ENCODE peak calls at places on chromosomes 13 and 19, in four cellular contexts. P, Z, C and V are unnamed samples.

GRCh38 chr19:21921691-21922180 is 85.8 kb upstream of the ZNF43 start:
- DNase-seq in P (no peak), Z (no peak), C (no peak), V (no peak)

GRCh38 chr19:20278342-20278741 is 111.3 kb downstream of the ZNF486 start:
- DNase-seq in P (no peak), Z (no peak), C (no peak), V (no peak)

GRCh38 chr19:18878858-18879578 is 16.9 kb downstream of the CERS1 start:
- DNase-seq in P (no peak), Z (no peak), C (no peak), V (no peak)

GRCh38 chr19:5828661-5829566 is 10.6 kb downstream of the FUT6 start:
- DNase-seq in P (no peak), Z (no peak), C (peak), V (peak)

GRCh38 chr19:37470216-37470615 is 1.1 kb downstream of the ZNF570 start:
- DNase-seq in P (no peak), Z (no peak), C (no peak), V (no peak)

GRCh38 chr19:46849610-46850009 is 1.0 kb downstream of the AP2S1 start:
- DNase-seq in P (no peak), Z (no peak), C (no peak), V (no peak)

GRCh38 chr13:63954683-63955082 is 2539.0 kb upstream of the PCDH20 start:
- DNase-seq in P (no peak), Z (no peak), C (no peak), V (no peak)

GRCh38 chr13:75255159-75255558 is 226.8 kb downstream of the TBC1D4 start:
- DNase-seq in P (no peak), Z (no peak), C (no peak), V (no peak)

GRCh38 chr19:52946322-52947310 is 16.1 kb downstream of the ZNF816 start:
- DNase-seq in P (no peak), Z (no peak), C (peak), V (no peak)

GRCh38 chr13:112510002-112510780 is 77.8 kb downstream of the TUBGCP3 start:
- DNase-seq in P (no peak), Z (no peak), C (peak), V (no peak)

GRCh38 chr13:112516218-112516617 is 71.7 kb downstream of the TUBGCP3 start:
- DNase-seq in P (no peak), Z (no peak), C (no peak), V (no peak)

GRCh38 chr13:112509190-112509589 is 78.8 kb downstream of the TUBGCP3 start:
- DNase-seq in P (no peak), Z (no peak), C (no peak), V (no peak)

GRCh38 chr13:112513761-112514160 is 74.2 kb downstream of the TUBGCP3 start:
- DNase-seq in P (no peak), Z (no peak), C (no peak), V (no peak)

DNA sequence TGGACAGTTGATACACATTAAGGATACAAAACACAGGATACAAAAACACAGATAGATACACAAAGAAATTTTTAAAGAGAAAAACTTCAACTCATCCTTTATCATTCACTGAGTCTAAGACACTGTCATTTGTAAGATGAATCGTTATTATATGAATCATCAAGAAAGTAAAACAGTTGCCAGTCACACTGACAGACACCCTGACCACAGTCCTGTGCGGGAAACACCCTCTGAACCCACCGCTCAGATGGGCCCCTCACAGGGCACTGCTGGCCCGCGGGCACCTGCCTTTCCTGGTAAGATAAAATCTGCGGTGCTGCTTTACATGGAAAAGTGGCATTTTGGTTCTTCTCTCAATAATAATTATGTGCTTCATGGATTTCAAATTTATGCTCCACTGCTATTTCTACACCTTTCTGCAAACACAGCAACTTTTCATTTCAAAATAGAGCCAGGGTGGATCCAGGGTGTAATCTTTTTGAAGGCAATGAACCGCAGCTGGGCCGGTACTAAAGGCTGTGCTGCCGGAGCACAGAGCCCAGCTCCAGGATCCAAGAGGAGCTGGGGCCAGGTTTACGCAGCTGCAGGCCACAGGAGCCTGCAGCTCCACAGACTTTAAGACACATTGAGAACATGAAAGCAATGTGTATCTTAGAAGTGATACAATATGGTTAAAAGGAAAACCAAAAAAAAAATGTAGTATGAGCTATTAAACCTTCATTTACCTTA is 76.8 kb downstream of the TUBGCP3 start:
- DNase-seq in P (no peak), Z (no peak), C (no peak), V (no peak)
- TF ChIP-seq POLR2AphosphoS5 in P (no peak), Z (no peak), C (no peak), V (no peak)

GRCh38 chr19:4046946-4047683 is 19.6 kb downstream of the ZBTB7A start:
- DNase-seq in P (no peak), Z (no peak), C (no peak), V (no peak)
- TF ChIP-seq TAF1 in P (no peak), Z (no peak), C (no peak), V (no peak)

DNA sequence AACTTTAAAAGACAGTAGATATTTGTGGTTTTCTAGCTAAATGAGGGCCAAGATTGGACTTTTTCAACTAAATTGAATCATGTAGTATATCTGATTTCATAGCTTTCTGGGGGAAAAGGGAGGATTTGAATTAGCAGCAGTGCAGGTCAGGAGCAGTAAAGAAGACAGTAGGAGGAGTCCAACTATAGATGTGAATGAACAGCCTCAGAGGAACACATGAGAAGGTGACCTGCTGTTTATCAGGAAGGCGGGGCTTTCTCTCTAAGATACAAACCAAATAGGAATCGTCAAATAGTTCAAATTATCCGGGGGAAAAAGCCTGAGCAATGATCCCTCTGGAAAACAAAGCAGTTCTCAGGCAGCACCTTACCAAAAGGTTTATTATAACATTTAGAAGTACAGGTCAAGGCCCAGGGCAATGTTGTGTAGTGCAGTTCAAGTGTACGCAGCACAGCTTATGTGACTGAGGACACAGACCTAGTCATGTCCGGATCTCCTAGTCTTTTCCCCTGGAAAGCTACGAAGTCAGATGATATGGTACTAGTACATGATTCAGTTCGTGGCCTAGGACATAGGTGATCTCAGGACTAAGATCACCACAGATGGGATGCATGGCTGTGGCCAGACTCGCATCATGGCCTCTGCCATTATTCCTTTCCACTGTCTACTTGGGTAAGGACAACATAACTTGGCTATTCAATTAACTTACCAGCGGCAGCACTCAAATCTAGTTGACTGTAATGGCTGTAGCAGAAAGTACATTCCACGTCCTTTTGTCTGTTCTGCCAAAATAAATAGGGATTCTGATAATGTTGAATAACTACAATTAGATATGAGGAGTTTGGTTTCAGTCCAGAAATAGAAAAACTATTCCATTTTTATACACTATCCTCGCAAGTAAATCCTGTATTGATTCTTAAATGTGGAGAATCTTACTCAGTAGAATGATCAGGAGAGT is 40.3 kb downstream of the MPHOSPH8 start:
- DNase-seq in P (no peak), Z (no peak), C (no peak), V (no peak)
- TF ChIP-seq POLR2AphosphoS5 in P (no peak), Z (peak), C (no peak), V (no peak)

GRCh38 chr13:101618440-101619187 is 166.1 kb downstream of the ITGBL1 start:
- DNase-seq in P (no peak), Z (no peak), C (no peak), V (no peak)
- TF ChIP-seq TAF1 in P (no peak), Z (no peak), C (no peak), V (no peak)

GRCh38 chr19:2327773-2328400 is 499 bp downstream of the LSM7 start:
- DNase-seq in P (peak), Z (peak), C (peak), V (peak)

GRCh38 chr19:2326699-2327360 is 1.6 kb downstream of the LSM7 start:
- DNase-seq in P (no peak), Z (no peak), C (no peak), V (no peak)

GRCh38 chr19:2324220-2324948 is 4.0 kb downstream of the LSM7 start:
- DNase-seq in P (no peak), Z (no peak), C (no peak), V (no peak)

GRCh38 chr19:2323707-2324106 is 4.7 kb downstream of the LSM7 start:
- DNase-seq in P (no peak), Z (no peak), C (no peak), V (no peak)

DNA sequence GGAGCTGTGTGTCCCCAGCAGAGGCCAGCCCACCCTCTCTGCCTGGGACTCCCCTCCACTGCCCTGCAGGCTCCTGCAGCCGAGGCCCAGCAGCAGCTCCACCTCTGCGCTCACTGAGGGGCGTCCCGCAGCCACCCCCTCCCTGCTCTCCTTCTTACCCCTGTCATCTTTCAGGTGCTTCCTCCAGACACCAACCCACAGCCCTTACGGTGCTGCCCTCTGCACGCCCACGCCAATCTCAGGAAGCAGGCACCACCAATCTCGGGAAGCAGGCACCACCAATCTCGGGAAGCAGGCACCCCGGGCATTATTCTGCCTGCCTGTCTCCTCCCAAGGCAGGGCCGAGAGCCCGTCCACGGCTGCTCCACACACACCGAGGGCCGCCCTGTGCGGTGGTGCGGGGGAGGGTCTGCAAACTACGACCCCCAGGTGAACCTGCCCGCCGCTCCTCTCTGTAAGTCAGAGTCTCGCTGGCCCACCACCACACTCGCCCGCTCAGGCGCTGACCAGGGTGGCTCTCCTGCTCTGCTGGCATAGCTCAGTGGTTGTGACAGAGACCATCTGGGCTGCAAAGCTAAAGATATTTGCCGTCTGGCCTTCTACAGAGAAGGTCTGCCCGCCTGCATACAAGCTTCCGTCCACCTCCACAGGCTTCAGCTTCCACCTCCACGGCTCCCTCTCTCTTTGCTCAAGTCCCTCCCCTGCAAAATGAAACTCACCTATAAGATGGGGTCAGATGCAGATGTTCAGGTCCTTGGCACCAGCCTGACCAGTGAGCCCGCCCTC is 2.9 kb downstream of the LSM7 start:
- DNase-seq in P (no peak), Z (no peak), C (no peak), V (no peak)
- TF ChIP-seq POLR2AphosphoS5 in P (no peak), Z (no peak), C (no peak), V (no peak)

GRCh38 chr13:44220948-44221347 is 152.7 kb upstream of the SERP2 start:
- DNase-seq in P (no peak), Z (no peak), C (no peak), V (no peak)

GRCh38 chr13:44223785-44224432 is 149.7 kb upstream of the SERP2 start:
- DNase-seq in P (no peak), Z (no peak), C (no peak), V (no peak)

GRCh38 chr13:44218501-44219240 is 155.0 kb upstream of the SERP2 start:
- DNase-seq in P (no peak), Z (no peak), C (no peak), V (no peak)

GRCh38 chr13:44221657-44222056 is 152.0 kb upstream of the SERP2 start:
- DNase-seq in P (no peak), Z (no peak), C (no peak), V (no peak)

GRCh38 chr13:44219808-44220544 is 153.6 kb upstream of the SERP2 start:
- DNase-seq in P (no peak), Z (no peak), C (no peak), V (no peak)
- TF ChIP-seq TAF1 in P (no peak), Z (no peak), C (no peak), V (no peak)

GRCh38 chr13:30898721-30899188 is 7.3 kb upstream of the MEDAG start:
- DNase-seq in P (no peak), Z (no peak), C (no peak), V (no peak)

GRCh38 chr13:30892966-30893365 is 13.1 kb upstream of the MEDAG start:
- DNase-seq in P (no peak), Z (no peak), C (no peak), V (no peak)

GRCh38 chr13:30900952-30901749 is 4.9 kb upstream of the MEDAG start:
- DNase-seq in P (no peak), Z (no peak), C (no peak), V (no peak)

GRCh38 chr13:30898070-30898469 is 8.0 kb upstream of the MEDAG start:
- DNase-seq in P (no peak), Z (no peak), C (no peak), V (no peak)

DNA sequence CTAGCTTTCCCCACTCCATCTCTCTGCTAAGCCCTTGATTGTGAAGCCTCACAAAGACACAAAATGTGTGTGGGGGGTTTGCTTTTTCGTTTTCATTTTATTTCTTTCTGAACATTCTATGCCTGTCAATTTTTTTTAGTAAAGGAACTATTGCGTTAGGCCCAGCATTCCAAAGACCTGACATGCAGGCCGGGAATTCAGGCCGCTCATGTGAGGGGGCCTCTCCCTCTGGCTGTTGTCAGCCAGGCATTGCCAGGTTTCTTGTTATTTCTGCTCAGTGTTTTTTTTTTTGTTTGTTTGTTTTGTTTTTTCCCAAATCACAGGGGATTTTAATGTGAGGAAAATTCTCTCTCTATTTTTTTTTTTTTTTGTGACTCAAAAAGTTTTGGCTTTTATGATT is 10.3 kb upstream of the MEDAG start:
- DNase-seq in P (no peak), Z (no peak), C (no peak), V (no peak)
- TF ChIP-seq POLR2AphosphoS5 in P (no peak), Z (no peak), C (no peak), V (no peak)

GRCh38 chr19:17337675-17338439 is 504 bp downstream of the GTPBP3 start:
- DNase-seq in P (no peak), Z (no peak), C (peak), V (peak)
- TF ChIP-seq TAF1 in P (no peak), Z (no peak), C (no peak), V (no peak)

DNA sequence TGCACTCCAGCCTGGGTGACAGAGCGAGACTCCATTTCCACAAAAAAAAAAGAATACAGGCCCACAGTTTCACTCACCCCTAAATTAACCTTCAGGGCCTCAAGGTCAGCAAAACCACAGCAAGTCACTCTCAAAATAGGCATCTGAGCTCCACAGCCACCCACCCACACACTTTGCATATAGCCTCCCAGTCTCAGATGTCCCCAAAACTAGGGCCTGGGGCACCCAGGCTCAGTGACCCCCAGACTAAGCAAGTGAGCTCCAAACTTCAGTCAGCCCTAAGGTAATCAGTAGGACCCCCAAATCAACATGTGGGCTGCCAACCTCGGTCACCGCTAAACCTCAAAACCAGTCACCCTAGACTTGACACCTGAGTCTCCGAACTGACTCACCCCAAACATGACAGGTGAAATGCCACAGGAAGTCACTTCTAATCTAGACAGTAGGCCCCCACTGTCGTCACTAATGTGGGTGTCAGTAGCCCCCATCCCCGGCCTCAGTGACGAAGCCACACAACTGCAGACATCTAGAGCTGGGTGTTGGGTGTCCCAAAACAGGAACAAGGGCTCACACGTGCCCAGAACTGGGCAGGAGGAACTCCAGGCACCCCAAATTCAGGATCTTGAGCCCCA is 13.9 kb downstream of the RABAC1 start:
- DNase-seq in P (peak), Z (peak), C (no peak), V (peak)
- TF ChIP-seq POLR2AphosphoS5 in P (peak), Z (peak), C (no peak), V (peak)

DNA sequence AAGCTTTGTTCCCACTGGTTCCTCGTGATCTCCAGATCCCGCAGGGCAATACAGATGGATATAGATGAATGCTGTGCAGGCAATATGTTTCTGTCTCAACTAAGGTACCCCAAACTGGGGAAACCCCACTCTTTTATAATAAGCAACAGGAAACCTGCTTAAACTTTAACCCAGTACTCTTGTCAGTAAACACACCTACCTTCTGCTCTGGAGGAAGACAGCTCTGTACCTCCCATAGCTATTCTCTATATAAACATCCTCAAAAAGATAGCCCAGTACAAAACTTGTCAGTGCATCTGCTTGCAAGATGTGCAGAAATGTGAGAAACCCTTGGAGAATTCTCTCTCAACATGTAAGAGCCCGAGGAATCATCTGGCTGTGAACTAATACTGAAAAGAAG is 583.6 kb downstream of the OLFM4 start:
- DNase-seq in P (no peak), Z (no peak), C (no peak), V (no peak)
- TF ChIP-seq TAF1 in P (no peak), Z (no peak), C (no peak), V (no peak)